ENCODE peak calls at places on chromosomes 1 and 21, in six cellular contexts. X, A, O, I, B and K are unnamed samples.

GRCh38 chr1:15201849-15202551 is 45.0 kb upstream of the FHAD1 start:
- DNase-seq in A (no peak), I (no peak), O (no peak), B (peak), X (no peak), K (no peak)

GRCh38 chr1:98121661-98122060 is 200.8 kb upstream of the DPYD start:
- DNase-seq in I (no peak), X (no peak), O (no peak), A (no peak), B (no peak), K (no peak)

GRCh38 chr1:109521465-109521951 is 12.0 kb upstream of the AMIGO1 start:
- DNase-seq in A (no peak), I (no peak), O (no peak), X (no peak), B (no peak), K (no peak)

GRCh38 chr1:27057801-27058647 is 45.4 kb upstream of the TENT5B start:
- DNase-seq in X (no peak), I (peak), A (no peak), B (no peak), O (no peak), K (no peak)

GRCh38 chr1:54342764-54343687 is 63.2 kb downstream of the SSBP3 start:
- DNase-seq in A (no peak), B (no peak), O (no peak), X (no peak), I (no peak), K (no peak)

GRCh38 chr1:69888657-69889056 is 316.7 kb downstream of the LRRC40 start:
- DNase-seq in B (no peak), I (no peak), X (no peak), A (no peak), O (no peak), K (no peak)

GRCh38 chr21:45248301-45248892 is 39.3 kb downstream of the POFUT2 start:
- DNase-seq in A (no peak), X (no peak), O (no peak), B (no peak), I (no peak), K (no peak)

GRCh38 chr1:31781138-31782065 is 17.3 kb upstream of the ADGRB2 start:
- DNase-seq in A (no peak), X (no peak), O (no peak), B (no peak), I (no peak), K (no peak)

GRCh38 chr21:26117324-26117971 is 53.1 kb downstream of the APP start:
- DNase-seq in A (no peak), I (peak), O (no peak), B (no peak), X (no peak), K (no peak)

GRCh38 chr1:231192620-231193163 is 30.8 kb downstream of the TRIM67 start:
- DNase-seq in X (no peak), A (no peak), I (peak), O (peak), B (peak), K (no peak)

GRCh38 chr1:81717230-81717629 is 83.5 kb upstream of the ADGRL2 start:
- DNase-seq in B (no peak), I (no peak), X (no peak), O (no peak), A (no peak), K (no peak)

GRCh38 chr1:226480459-226480858 is 68.1 kb upstream of the STUM start:
- DNase-seq in I (no peak), O (no peak), X (no peak), B (no peak), A (no peak), K (no peak)

GRCh38 chr21:20882462-20883415 is 115.5 kb upstream of the NCAM2 start:
- DNase-seq in B (no peak), X (peak), O (no peak), A (no peak), I (peak), K (no peak)

GRCh38 chr1:19066874-19067186 is 110.4 kb upstream of the IFFO2 start:
- DNase-seq in I (no peak), A (no peak), O (no peak), X (no peak), B (no peak), K (no peak)

GRCh38 chr1:228085287-228085926 is 2.9 kb downstream of the ARF1 start:
- DNase-seq in O (no peak), X (peak), A (no peak), I (no peak), B (no peak), K (no peak)

GRCh38 chr1:41641941-41642527 is 157.6 kb upstream of the EDN2 start:
- DNase-seq in A (no peak), X (no peak), I (no peak), B (peak), O (no peak), K (no peak)

GRCh38 chr1:117821382-117821755 is 108.1 kb downstream of the GDAP2 start:
- DNase-seq in B (no peak), I (no peak), A (no peak), X (no peak), O (no peak), K (no peak)

GRCh38 chr1:116537439-116537838 is 33.4 kb downstream of the CD58 start:
- DNase-seq in O (no peak), X (peak), A (no peak), B (no peak), I (no peak), K (no peak)

GRCh38 chr1:58979085-58979484 is 195.2 kb upstream of the JUN start:
- DNase-seq in X (no peak), A (no peak), B (no peak), O (peak), I (no peak), K (no peak)

GRCh38 chr1:178899402-178899801 is 28.5 kb upstream of the ANGPTL1 start:
- DNase-seq in A (no peak), I (no peak), B (no peak), X (no peak), O (no peak), K (no peak)

GRCh38 chr1:234961468-234962339 is 166.9 kb downstream of the TOMM20 start:
- DNase-seq in X (peak), I (no peak), B (no peak), A (no peak), O (peak), K (no peak)

GRCh38 chr1:11211461-11211860 is 22.3 kb downstream of the ANGPTL7 start:
- DNase-seq in X (no peak), O (no peak), B (no peak), I (no peak), A (no peak), K (no peak)

GRCh38 chr1:212688338-212689047 is 11.1 kb downstream of the BATF3 start:
- DNase-seq in O (no peak), I (no peak), X (no peak), A (no peak), B (no peak), K (no peak)

GRCh38 chr1:107572674-107573205 is 392.2 kb downstream of the VAV3 start:
- DNase-seq in O (no peak), I (no peak), A (no peak), X (peak), B (no peak), K (no peak)

GRCh38 chr1:69263982-69264381 is 303.7 kb upstream of the LRRC7 start:
- DNase-seq in B (no peak), I (peak), X (peak), A (no peak), O (peak), K (no peak)

GRCh38 chr1:153832293-153832692 is 57.1 kb downstream of the SLC27A3 start:
- DNase-seq in X (no peak), A (no peak), I (no peak), O (no peak), B (no peak), K (no peak)

GRCh38 chr1:242787968-242788367 is 263.5 kb upstream of the PLD5 start:
- DNase-seq in A (no peak), B (no peak), I (no peak), X (no peak), O (no peak), K (no peak)

GRCh38 chr1:198153103-198153502 is 3.7 kb upstream of the NEK7 start:
- DNase-seq in I (no peak), A (no peak), B (no peak), X (no peak), O (peak), K (no peak)

GRCh38 chr1:178192686-178193085 is 98.8 kb downstream of the RASAL2 start:
- DNase-seq in X (peak), A (no peak), O (peak), I (no peak), B (no peak), K (no peak)

GRCh38 chr1:41444246-41444645 is 40.2 kb downstream of the EDN2 start:
- DNase-seq in I (no peak), X (no peak), A (no peak), B (no peak), O (no peak), K (no peak)

GRCh38 chr1:22527555-22528296 is 35.6 kb upstream of the EPHA8 start:
- DNase-seq in I (peak), A (no peak), O (no peak), X (no peak), B (no peak), K (no peak)

GRCh38 chr1:44233593-44233992 is 20.3 kb downstream of the DMAP1 start:
- DNase-seq in I (no peak), B (no peak), X (no peak), O (no peak), A (no peak), K (no peak)

GRCh38 chr1:163877016-163877415 is 555.3 kb downstream of the NUF2 start:
- DNase-seq in O (no peak), X (peak), I (no peak), A (no peak), B (no peak), K (no peak)

GRCh38 chr1:207857447-207857846 is 53.5 kb downstream of the CD34 start:
- DNase-seq in A (no peak), X (no peak), O (no peak), I (no peak), B (no peak), K (no peak)

GRCh38 chr1:46820560-46821060 is 21.8 kb downstream of the CYP4B1 start:
- DNase-seq in O (peak), X (no peak), A (no peak), I (no peak), B (no peak), K (no peak)

GRCh38 chr1:35390600-35391494 is 122.3 kb downstream of the ZMYM4 start:
- DNase-seq in B (no peak), X (no peak), O (no peak), A (no peak), I (no peak), K (no peak)

GRCh38 chr1:18285533-18285924 is 177.9 kb downstream of the IGSF21 start:
- DNase-seq in I (no peak), O (no peak), X (no peak), A (no peak), B (no peak), K (no peak)